ENCODE peak calls at places on chromosomes 16 and 17, in six cellular contexts. C is T-helper 22 cell; E is HAP-1; A is activated CD4-positive, alpha-beta T cell treated with anti-CD3 and anti-CD28 coated beads for 24 hours; W is tibial artery; J is H9. L is an unnamed sample.

GRCh38 chr17:42798011-42798382 is 507 bp downstream of the COA3 start:
- DNase-seq in C (no peak), E (no peak), A (no peak), W (no peak), J (no peak), L (no peak)

GRCh38 chr17:4584125-4584834 is at the start of gene SMTNL2:
- DNase-seq in C (no peak), E (no peak), A (no peak), W (no peak), J (peak; percentile 68), L (peak; percentile 19)

GRCh38 chr17:83099086-83099540 is 19.7 kb downstream of the METRNL start:
- DNase-seq in C (no peak), E (no peak), A (no peak), W (no peak), J (no peak), L (no peak)

GRCh38 chr16:25198021-25198420 is 18.7 kb upstream of the AQP8 start:
- DNase-seq in C (no peak), E (no peak), A (no peak), W (no peak), J (no peak), L (no peak)

GRCh38 chr17:27654654-27655524 is 23.9 kb downstream of the LGALS9 start:
- DNase-seq in C (peak; percentile 24), E (peak; percentile 68), A (peak; percentile 49), W (peak; percentile 50), J (peak; percentile 96), L (peak; percentile 77)

GRCh38 chr16:67660564-67661028 is at the start of gene PARD6A:
- DNase-seq in C (peak; percentile 96), E (peak; percentile 92), A (peak; percentile 88), W (peak; percentile 95), J (peak; percentile 97), L (peak; percentile 97)

GRCh38 chr16:85321856-85322271 is 209.6 kb upstream of the CIBAR2 start:
- DNase-seq in C (no peak), E (no peak), A (no peak), W (peak; percentile 98), J (no peak), L (no peak)

GRCh38 chr17:44307387-44308186 is 814 bp upstream of the RUNDC3A start:
- DNase-seq in C (no peak), E (peak; percentile 12), A (no peak), W (no peak), J (peak; percentile 90), L (no peak)

GRCh38 chr16:54236761-54237160 is 49.8 kb downstream of the IRX3 start:
- DNase-seq in C (no peak), E (no peak), A (no peak), W (no peak), J (no peak), L (no peak)